ENCODE peak calls at places on chromosome X, in eight cellular contexts. One of them, this sample, is unnamed.

GRCh38 chrX:44105228-44105913 is 132.2 kb upstream of the NDP start:
- DNase-seq in astrocyte of the cerebellum: no peak
- DNase-seq in GM13977: no peak
- DNase-seq in IMR-90: no peak
- DNase-seq in kidney: no peak
- DNase-seq in cardiac muscle cell: no peak
- DNase-seq in GM23338: peak; percentile 49
- DNase-seq in AG10803: no peak
- DNase-seq in this sample: no peak

GRCh38 chrX:104141087-104141760 is 15.6 kb downstream of the SLC25A53 start:
- DNase-seq in astrocyte of the cerebellum: no peak
- DNase-seq in GM13977: no peak
- DNase-seq in IMR-90: no peak
- DNase-seq in kidney: no peak
- DNase-seq in cardiac muscle cell: no peak
- DNase-seq in GM23338: no peak
- DNase-seq in AG10803: no peak
- DNase-seq in this sample: no peak

GRCh38 chrX:115894087-115894486 is 276.5 kb upstream of the AGTR2 start:
- DNase-seq in astrocyte of the cerebellum: no peak
- DNase-seq in GM13977: peak; percentile 59
- DNase-seq in IMR-90: peak; percentile 33
- DNase-seq in kidney: no peak
- DNase-seq in cardiac muscle cell: peak; percentile 13
- DNase-seq in GM23338: no peak
- DNase-seq in AG10803: no peak
- DNase-seq in this sample: peak; percentile 28

GRCh38 chrX:113741744-113742143 is 842.1 kb upstream of the HTR2C start:
- DNase-seq in astrocyte of the cerebellum: peak; percentile 1
- DNase-seq in GM13977: no peak
- DNase-seq in IMR-90: no peak
- DNase-seq in kidney: no peak
- DNase-seq in cardiac muscle cell: peak; percentile 68
- DNase-seq in GM23338: peak; percentile 38
- DNase-seq in AG10803: peak; percentile 48
- DNase-seq in this sample: no peak

GRCh38 chrX:46381630-46382029 is 163.6 kb downstream of the ZNF674 start:
- DNase-seq in astrocyte of the cerebellum: no peak
- DNase-seq in GM13977: peak; percentile 28
- DNase-seq in IMR-90: peak; percentile 17
- DNase-seq in kidney: no peak
- DNase-seq in cardiac muscle cell: peak; percentile 32
- DNase-seq in GM23338: peak; percentile 62
- DNase-seq in AG10803: peak; percentile 15
- DNase-seq in this sample: no peak

GRCh38 chrX:77422886-77423648 is 24.1 kb upstream of the FGF16 start:
- DNase-seq in astrocyte of the cerebellum: no peak
- DNase-seq in GM13977: no peak
- DNase-seq in IMR-90: no peak
- DNase-seq in kidney: no peak
- DNase-seq in cardiac muscle cell: no peak
- DNase-seq in GM23338: peak; percentile 75
- DNase-seq in AG10803: no peak
- DNase-seq in this sample: no peak

GRCh38 chrX:115968436-115969252 is 201.9 kb upstream of the AGTR2 start:
- DNase-seq in astrocyte of the cerebellum: no peak
- DNase-seq in GM13977: peak; percentile 30
- DNase-seq in IMR-90: no peak
- DNase-seq in kidney: peak; percentile 74
- DNase-seq in cardiac muscle cell: peak; percentile 72
- DNase-seq in GM23338: peak; percentile 90
- DNase-seq in AG10803: no peak
- DNase-seq in this sample: peak; percentile 29

GRCh38 chrX:109270580-109271484 is 211.1 kb downstream of the GUCY2F start:
- DNase-seq in astrocyte of the cerebellum: peak; percentile 1
- DNase-seq in GM13977: peak; percentile 24
- DNase-seq in IMR-90: no peak
- DNase-seq in kidney: peak; percentile 81
- DNase-seq in cardiac muscle cell: peak; percentile 70
- DNase-seq in GM23338: no peak
- DNase-seq in AG10803: no peak
- DNase-seq in this sample: peak; percentile 37

GRCh38 chrX:40474205-40474626 is 106.6 kb upstream of the ATP6AP2 start:
- DNase-seq in astrocyte of the cerebellum: peak; percentile 16
- DNase-seq in GM13977: no peak
- DNase-seq in IMR-90: peak; percentile 4
- DNase-seq in kidney: peak; percentile 76
- DNase-seq in cardiac muscle cell: peak; percentile 25
- DNase-seq in GM23338: peak; percentile 85
- DNase-seq in AG10803: peak; percentile 5
- DNase-seq in this sample: no peak

GRCh38 chrX:37371578-37371981 is 22.4 kb downstream of the PRRG1 start:
- DNase-seq in astrocyte of the cerebellum: no peak
- DNase-seq in GM13977: no peak
- DNase-seq in IMR-90: peak; percentile 14
- DNase-seq in kidney: no peak
- DNase-seq in cardiac muscle cell: no peak
- DNase-seq in GM23338: no peak
- DNase-seq in AG10803: peak; percentile 41
- DNase-seq in this sample: no peak

GRCh38 chrX:89021964-89022363 is 274.9 kb downstream of the CPXCR1 start:
- DNase-seq in astrocyte of the cerebellum: no peak
- DNase-seq in GM13977: no peak
- DNase-seq in IMR-90: no peak
- DNase-seq in kidney: no peak
- DNase-seq in cardiac muscle cell: no peak
- DNase-seq in GM23338: no peak
- DNase-seq in AG10803: no peak
- DNase-seq in this sample: no peak

GRCh38 chrX:120672389-120672788 is 42.5 kb upstream of the C1GALT1C1 start:
- DNase-seq in astrocyte of the cerebellum: peak; percentile 19
- DNase-seq in GM13977: no peak
- DNase-seq in IMR-90: peak; percentile 64
- DNase-seq in kidney: peak; percentile 66
- DNase-seq in cardiac muscle cell: peak; percentile 91
- DNase-seq in GM23338: no peak
- DNase-seq in AG10803: peak; percentile 76
- DNase-seq in this sample: no peak

GRCh38 chrX:22135171-22135711 is 103.1 kb downstream of the PHEX start:
- DNase-seq in astrocyte of the cerebellum: peak; percentile 4
- DNase-seq in GM13977: no peak
- DNase-seq in IMR-90: peak; percentile 45
- DNase-seq in kidney: no peak
- DNase-seq in cardiac muscle cell: peak; percentile 50
- DNase-seq in GM23338: no peak
- DNase-seq in AG10803: peak; percentile 56
- DNase-seq in this sample: no peak

GRCh38 chrX:107050195-107050709 is 50.2 kb upstream of the MORC4 start:
- DNase-seq in astrocyte of the cerebellum: no peak
- DNase-seq in GM13977: no peak
- DNase-seq in IMR-90: no peak
- DNase-seq in kidney: no peak
- DNase-seq in cardiac muscle cell: no peak
- DNase-seq in GM23338: no peak
- DNase-seq in AG10803: no peak
- DNase-seq in this sample: no peak

GRCh38 chrX:123081766-123082165 is 102.3 kb upstream of the GRIA3 start:
- DNase-seq in astrocyte of the cerebellum: peak; percentile 54
- DNase-seq in GM13977: no peak
- DNase-seq in IMR-90: no peak
- DNase-seq in kidney: no peak
- DNase-seq in cardiac muscle cell: no peak
- DNase-seq in GM23338: no peak
- DNase-seq in AG10803: peak; percentile 51
- DNase-seq in this sample: no peak

GRCh38 chrX:71052721-71053120 is 15.4 kb downstream of the SNX12 start:
- DNase-seq in astrocyte of the cerebellum: no peak
- DNase-seq in GM13977: no peak
- DNase-seq in IMR-90: no peak
- DNase-seq in kidney: no peak
- DNase-seq in cardiac muscle cell: no peak
- DNase-seq in GM23338: peak; percentile 11
- DNase-seq in AG10803: no peak
- DNase-seq in this sample: peak; percentile 38

GRCh38 chrX:72297953-72298730 is 7.6 kb downstream of the CITED1 start:
- DNase-seq in astrocyte of the cerebellum: no peak
- DNase-seq in GM13977: no peak
- DNase-seq in IMR-90: no peak
- DNase-seq in kidney: no peak
- DNase-seq in cardiac muscle cell: peak; percentile 43
- DNase-seq in GM23338: peak; percentile 71
- DNase-seq in AG10803: no peak
- DNase-seq in this sample: no peak

GRCh38 chrX:71667328-71668247 is at the start of gene LOC101059915:
- DNase-seq in astrocyte of the cerebellum: no peak
- DNase-seq in GM13977: no peak
- DNase-seq in IMR-90: no peak
- DNase-seq in kidney: peak; percentile 74
- DNase-seq in cardiac muscle cell: no peak
- DNase-seq in GM23338: no peak
- DNase-seq in AG10803: no peak
- DNase-seq in this sample: no peak

GRCh38 chrX:54786972-54787371 is 11.1 kb downstream of the ITIH6 start:
- DNase-seq in astrocyte of the cerebellum: no peak
- DNase-seq in GM13977: no peak
- DNase-seq in IMR-90: no peak
- DNase-seq in kidney: no peak
- DNase-seq in cardiac muscle cell: no peak
- DNase-seq in GM23338: peak; percentile 30
- DNase-seq in AG10803: no peak
- DNase-seq in this sample: peak; percentile 22
- TF ChIP-seq CTCF in astrocyte of the cerebellum: no peak
- TF ChIP-seq CTCF in GM13977: peak; percentile 47
- TF ChIP-seq CTCF in IMR-90: no peak
- TF ChIP-seq CTCF in kidney: no peak
- TF ChIP-seq CTCF in cardiac muscle cell: no peak
- TF ChIP-seq CTCF in GM23338: peak; percentile 27
- TF ChIP-seq CTCF in AG10803: no peak
- TF ChIP-seq CTCF in this sample: peak; percentile 5

DNA sequence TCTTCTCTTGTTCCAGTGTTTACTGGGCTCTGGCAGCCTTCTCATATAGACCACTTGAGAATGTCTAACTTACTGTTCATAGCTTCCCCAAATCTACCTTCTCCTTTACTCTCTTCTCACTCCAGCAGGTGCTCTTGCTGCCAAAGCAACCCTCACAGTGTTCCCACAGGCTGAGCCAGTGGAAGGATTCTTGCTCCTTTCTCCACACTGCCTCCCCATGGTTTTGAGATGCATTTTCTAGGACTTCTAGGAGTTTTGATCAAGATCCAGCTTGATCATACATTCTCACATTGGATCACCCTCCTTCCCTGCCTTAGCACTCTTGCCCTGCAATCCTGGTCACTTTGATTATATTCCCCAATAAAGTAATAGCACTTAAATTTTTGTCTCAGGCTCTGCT is 230.8 kb downstream of the TMEM47 start:
- DNase-seq in astrocyte of the cerebellum: no peak
- DNase-seq in GM13977: no peak
- DNase-seq in IMR-90: no peak
- DNase-seq in kidney: no peak
- DNase-seq in cardiac muscle cell: peak; percentile 14
- DNase-seq in GM23338: peak; percentile 48
- DNase-seq in AG10803: no peak
- DNase-seq in this sample: no peak
- TF ChIP-seq CTCF in astrocyte of the cerebellum: no peak
- TF ChIP-seq CTCF in GM13977: no peak
- TF ChIP-seq CTCF in IMR-90: no peak
- TF ChIP-seq CTCF in kidney: no peak
- TF ChIP-seq CTCF in cardiac muscle cell: peak; percentile 3
- TF ChIP-seq CTCF in GM23338: peak; percentile 49
- TF ChIP-seq CTCF in AG10803: no peak
- TF ChIP-seq CTCF in this sample: no peak

GRCh38 chrX:2388669-2389068 is 112.1 kb downstream of the DHRSX start:
- DNase-seq in astrocyte of the cerebellum: no peak
- DNase-seq in GM13977: no peak
- DNase-seq in IMR-90: no peak
- DNase-seq in kidney: no peak
- DNase-seq in cardiac muscle cell: no peak
- DNase-seq in GM23338: no peak
- DNase-seq in AG10803: peak; percentile 14
- DNase-seq in this sample: no peak

GRCh38 chrX:2395261-2395850 is 105.4 kb downstream of the DHRSX start:
- DNase-seq in astrocyte of the cerebellum: no peak
- DNase-seq in GM13977: no peak
- DNase-seq in IMR-90: no peak
- DNase-seq in kidney: no peak
- DNase-seq in cardiac muscle cell: no peak
- DNase-seq in GM23338: no peak
- DNase-seq in AG10803: no peak
- DNase-seq in this sample: no peak

GRCh38 chrX:2390754-2391153 is 110.0 kb downstream of the DHRSX start:
- DNase-seq in astrocyte of the cerebellum: no peak
- DNase-seq in GM13977: no peak
- DNase-seq in IMR-90: no peak
- DNase-seq in kidney: no peak
- DNase-seq in cardiac muscle cell: no peak
- DNase-seq in GM23338: no peak
- DNase-seq in AG10803: no peak
- DNase-seq in this sample: no peak

GRCh38 chrX:2389324-2389723 is 111.5 kb downstream of the DHRSX start:
- DNase-seq in astrocyte of the cerebellum: no peak
- DNase-seq in GM13977: no peak
- DNase-seq in IMR-90: no peak
- DNase-seq in kidney: no peak
- DNase-seq in cardiac muscle cell: no peak
- DNase-seq in GM23338: no peak
- DNase-seq in AG10803: no peak
- DNase-seq in this sample: no peak

DNA sequence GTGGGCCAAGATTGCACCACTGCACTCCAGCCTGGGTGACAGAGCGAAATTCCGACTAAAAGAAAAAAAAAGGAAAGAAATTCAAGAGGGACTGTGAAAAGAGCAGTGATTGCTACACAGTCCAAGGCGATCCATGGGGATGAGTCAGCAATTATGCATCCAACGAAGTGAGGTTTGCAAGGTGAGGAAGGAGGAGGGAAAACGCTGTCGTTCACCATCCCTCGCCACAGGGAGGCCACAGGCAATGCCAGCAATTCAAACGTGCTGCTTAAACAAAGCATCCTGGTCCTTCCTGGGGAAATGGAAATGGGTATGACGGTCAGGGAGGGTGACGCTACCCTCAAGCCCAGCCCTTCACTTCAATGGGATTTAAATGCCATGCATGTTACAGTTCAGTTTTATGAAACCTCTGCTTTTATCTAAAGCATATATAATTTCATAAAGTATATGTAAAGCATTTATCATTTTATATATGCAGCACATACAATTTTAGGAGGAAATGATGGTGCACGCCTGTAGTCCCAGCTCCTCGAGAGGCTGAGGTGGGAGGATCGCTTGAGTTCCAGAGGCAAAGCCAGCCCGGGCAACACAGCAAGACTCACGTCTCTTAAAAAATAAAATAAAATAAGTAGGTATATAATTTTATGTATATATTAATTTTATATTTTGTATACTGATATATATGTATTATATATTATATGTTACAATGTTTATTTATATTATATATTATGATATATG is 108.7 kb downstream of the DHRSX start:
- DNase-seq in astrocyte of the cerebellum: peak; percentile 94
- DNase-seq in GM13977: no peak
- DNase-seq in IMR-90: peak; percentile 82
- DNase-seq in kidney: no peak
- DNase-seq in cardiac muscle cell: peak; percentile 93
- DNase-seq in GM23338: peak; percentile 85
- DNase-seq in AG10803: peak; percentile 83
- DNase-seq in this sample: no peak
- TF ChIP-seq CTCF in astrocyte of the cerebellum: no peak
- TF ChIP-seq CTCF in GM13977: no peak
- TF ChIP-seq CTCF in IMR-90: no peak
- TF ChIP-seq CTCF in kidney: peak; percentile 9
- TF ChIP-seq CTCF in cardiac muscle cell: peak; percentile 20
- TF ChIP-seq CTCF in GM23338: no peak
- TF ChIP-seq CTCF in AG10803: peak; percentile 19
- TF ChIP-seq CTCF in this sample: no peak

GRCh38 chrX:105191878-105192277 is 28.6 kb downstream of the TEX13A start:
- DNase-seq in astrocyte of the cerebellum: peak; percentile 1
- DNase-seq in GM13977: peak; percentile 12
- DNase-seq in IMR-90: no peak
- DNase-seq in kidney: no peak
- DNase-seq in cardiac muscle cell: peak; percentile 14
- DNase-seq in GM23338: peak; percentile 58
- DNase-seq in AG10803: no peak
- DNase-seq in this sample: peak; percentile 8
- TF ChIP-seq CTCF in astrocyte of the cerebellum: peak; percentile 69
- TF ChIP-seq CTCF in GM13977: peak; percentile 24
- TF ChIP-seq CTCF in IMR-90: no peak
- TF ChIP-seq CTCF in kidney: no peak
- TF ChIP-seq CTCF in cardiac muscle cell: peak; percentile 51
- TF ChIP-seq CTCF in GM23338: peak; percentile 55
- TF ChIP-seq CTCF in AG10803: peak; percentile 8
- TF ChIP-seq CTCF in this sample: no peak

This sample was measured in GM10248.